ENCODE peak calls at places on chromosomes 5 and 9, in eight cellular contexts. Q, X, B, R, S, A, U and W are unnamed samples.
A peak's percentile ranks its signal among the peaks of the same experiment; 100 is the strongest.

GRCh38 chr5:138240690-138241385 is 27.7 kb upstream of the CDC23 start:
- DNase-seq in Q (no peak), X (no peak), B (no peak), R (peak; percentile 72), S (no peak), A (no peak), U (no peak), W (no peak)

GRCh38 chr9:36314740-36315139 is 56.5 kb upstream of the GNE start:
- DNase-seq in Q (no peak), X (no peak), B (no peak), R (no peak), S (no peak), A (no peak), U (no peak), W (no peak)

GRCh38 chr9:109574061-109574882 is 76.2 kb upstream of the PTPN3 start:
- DNase-seq in Q (peak; percentile 44), X (no peak), B (no peak), R (peak; percentile 43), S (no peak), A (peak; percentile 70), U (no peak), W (peak; percentile 44)

GRCh38 chr5:74326571-74327338 is 313.8 kb downstream of the ENC1 start:
- DNase-seq in Q (no peak), X (no peak), B (no peak), R (peak; percentile 94), S (peak; percentile 50), A (peak; percentile 89), U (peak; percentile 51), W (no peak)

GRCh38 chr5:163535290-163535689 is 29.9 kb downstream of the MAT2B start:
- DNase-seq in Q (no peak), X (no peak), B (no peak), R (no peak), S (no peak), A (no peak), U (no peak), W (no peak)

GRCh38 chr9:112371060-112371459 is 8.8 kb upstream of the HSDL2 start:
- DNase-seq in Q (no peak), X (no peak), B (no peak), R (no peak), S (no peak), A (no peak), U (no peak), W (no peak)

GRCh38 chr9:125998837-125999503 is 251.8 kb downstream of the PBX3 start:
- DNase-seq in Q (no peak), X (peak; percentile 25), B (no peak), R (no peak), S (no peak), A (no peak), U (no peak), W (no peak)

GRCh38 chr5:56638061-56638621 is 177.2 kb upstream of the MAP3K1 start:
- DNase-seq in Q (no peak), X (no peak), B (no peak), R (no peak), S (no peak), A (no peak), U (peak; percentile 73), W (no peak)

GRCh38 chr5:139664727-139665351 is 16.7 kb downstream of the CXXC5 start:
- DNase-seq in Q (no peak), X (peak; percentile 82), B (no peak), R (no peak), S (no peak), A (no peak), U (no peak), W (no peak)

GRCh38 chr5:143614831-143615230 is 197.1 kb upstream of the HMHB1 start:
- DNase-seq in Q (no peak), X (no peak), B (no peak), R (no peak), S (no peak), A (no peak), U (no peak), W (no peak)

GRCh38 chr9:15901572-15901971 is 348.7 kb downstream of the CCDC171 start:
- DNase-seq in Q (no peak), X (no peak), B (no peak), R (no peak), S (no peak), A (no peak), U (no peak), W (no peak)

GRCh38 chr5:115098041-115098702 is 71.5 kb downstream of the TRIM36 start:
- DNase-seq in Q (peak; percentile 23), X (no peak), B (no peak), R (peak; percentile 64), S (peak; percentile 3), A (peak; percentile 66), U (no peak), W (no peak)

GRCh38 chr9:90032296-90033029 is 427.7 kb downstream of the GADD45G start:
- DNase-seq in Q (no peak), X (no peak), B (no peak), R (no peak), S (no peak), A (no peak), U (no peak), W (no peak)

GRCh38 chr9:81225586-81225985 is 463.8 kb downstream of the TLE1 start:
- DNase-seq in Q (no peak), X (no peak), B (no peak), R (no peak), S (no peak), A (no peak), U (no peak), W (no peak)

GRCh38 chr9:123410281-123410910 is 54.4 kb downstream of the CRB2 start:
- DNase-seq in Q (no peak), X (no peak), B (no peak), R (no peak), S (no peak), A (no peak), U (no peak), W (no peak)

GRCh38 chr9:116817762-116818161 is 130.7 kb downstream of the TRIM32 start:
- DNase-seq in Q (no peak), X (no peak), B (no peak), R (no peak), S (no peak), A (no peak), U (no peak), W (no peak)

GRCh38 chr9:103574056-103574455 is 520.1 kb upstream of the SMC2 start:
- DNase-seq in Q (no peak), X (no peak), B (no peak), R (no peak), S (no peak), A (peak; percentile 48), U (no peak), W (no peak)

GRCh38 chr5:135602882-135603721 is 24.3 kb upstream of the CXCL14 start:
- DNase-seq in Q (no peak), X (no peak), B (no peak), R (no peak), S (no peak), A (no peak), U (no peak), W (no peak)

GRCh38 chr9:92706218-92706940 is 36.4 kb upstream of the IPPK start:
- DNase-seq in Q (no peak), X (peak; percentile 41), B (peak; percentile 35), R (no peak), S (no peak), A (peak; percentile 33), U (no peak), W (no peak)

GRCh38 chr9:101571114-101571513 is 23.7 kb downstream of the PPP3R2 start:
- DNase-seq in Q (no peak), X (no peak), B (no peak), R (no peak), S (no peak), A (no peak), U (no peak), W (no peak)

GRCh38 chr5:40623480-40624420 is 56.0 kb upstream of the PTGER4 start:
- DNase-seq in Q (no peak), X (no peak), B (no peak), R (no peak), S (peak; percentile 25), A (no peak), U (no peak), W (no peak)

GRCh38 chr5:78632467-78632866 is 16.1 kb downstream of the LHFPL2 start:
- DNase-seq in Q (no peak), X (no peak), B (no peak), R (no peak), S (no peak), A (no peak), U (no peak), W (no peak)

GRCh38 chr5:97412959-97413358 is 229.9 kb upstream of the RIOK2 start:
- DNase-seq in Q (no peak), X (no peak), B (no peak), R (no peak), S (no peak), A (no peak), U (no peak), W (no peak)

GRCh38 chr9:137031904-137032639 is at the start of gene FUT7:
- DNase-seq in Q (no peak), X (no peak), B (no peak), R (peak; percentile 76), S (peak; percentile 40), A (no peak), U (no peak), W (no peak)

GRCh38 chr5:164355267-164355830 is 849.9 kb downstream of the MAT2B start:
- DNase-seq in Q (no peak), X (no peak), B (no peak), R (no peak), S (no peak), A (no peak), U (no peak), W (no peak)

GRCh38 chr9:111158375-111158774 is 120.1 kb upstream of the LPAR1 start:
- DNase-seq in Q (no peak), X (no peak), B (no peak), R (no peak), S (no peak), A (peak; percentile 89), U (no peak), W (no peak)

GRCh38 chr9:128703616-128704355 is 1.5 kb downstream of the PKN3 start:
- DNase-seq in Q (no peak), X (peak; percentile 72), B (no peak), R (no peak), S (no peak), A (no peak), U (peak; percentile 61), W (peak; percentile 37)

GRCh38 chr5:112812549-112812948 is 48.5 kb upstream of the SRP19 start:
- DNase-seq in Q (no peak), X (no peak), B (no peak), R (no peak), S (no peak), A (no peak), U (no peak), W (no peak)

GRCh38 chr9:8895498-8896224 is 1096.1 kb upstream of the DMAC1 start:
- DNase-seq in Q (peak; percentile 9), X (no peak), B (no peak), R (peak; percentile 22), S (no peak), A (peak; percentile 62), U (no peak), W (no peak)

GRCh38 chr5:8550921-8551320 is 682.0 kb downstream of the MTRR start:
- DNase-seq in Q (no peak), X (no peak), B (no peak), R (no peak), S (no peak), A (no peak), U (no peak), W (no peak)

GRCh38 chr9:137066096-137066861 is 4.1 kb downstream of the SAPCD2 start:
- DNase-seq in Q (peak; percentile 1), X (no peak), B (no peak), R (no peak), S (no peak), A (no peak), U (no peak), W (no peak)

GRCh38 chr5:146188358-146188757 is 5.9 kb upstream of the LARS1 start:
- DNase-seq in Q (no peak), X (no peak), B (no peak), R (no peak), S (no peak), A (peak; percentile 75), U (no peak), W (no peak)

GRCh38 chr9:100125913-100126312 is 26.9 kb downstream of the INVS start:
- DNase-seq in Q (no peak), X (no peak), B (no peak), R (no peak), S (no peak), A (no peak), U (no peak), W (no peak)

GRCh38 chr9:101366038-101366756 is 18.6 kb downstream of the BAAT start:
- DNase-seq in Q (no peak), X (no peak), B (no peak), R (no peak), S (no peak), A (peak; percentile 41), U (no peak), W (no peak)